ENCODE peak calls at places on chromosomes 2 and 18, in four cellular contexts. C is A549, L is K562, J is GM12878. M is an unnamed sample.

GRCh38 chr18:22170421-22171262 is 1.3 kb downstream of the GATA6 start:
- DNase-seq in C (peak), L (no peak), J (no peak), M (peak)

GRCh38 chr2:6773007-6773693 is 92.6 kb downstream of the CMPK2 start:
- DNase-seq in C (peak), L (peak), J (no peak), M (peak)

GRCh38 chr2:223819891-223820290 is 17.5 kb downstream of the AP1S3 start:
- DNase-seq in C (no peak), L (no peak), J (no peak), M (no peak)

GRCh38 chr2:205754924-205755321 is 72.6 kb downstream of the NRP2 start:
- DNase-seq in C (peak), L (peak), J (no peak), M (peak)

GRCh38 chr2:241770936-241771285 is 5.7 kb upstream of the GAL3ST2 start:
- DNase-seq in C (no peak), L (no peak), J (no peak), M (no peak)

GRCh38 chr2:163341426-163341825 is 394.4 kb downstream of the FIGN start:
- DNase-seq in C (no peak), L (no peak), J (no peak), M (peak)

GRCh38 chr2:105736145-105736544 is 8.6 kb upstream of the NCK2 start:
- DNase-seq in C (no peak), L (no peak), J (no peak), M (no peak)

GRCh38 chr2:203280428-203281064 is 41.7 kb downstream of the CYP20A1 start:
- DNase-seq in C (no peak), L (no peak), J (no peak), M (no peak)

GRCh38 chr18:1103567-1103966 is 198.9 kb downstream of the ADCYAP1 start:
- DNase-seq in C (no peak), L (no peak), J (no peak), M (no peak)

GRCh38 chr2:134127496-134127895 is 126.4 kb upstream of the MGAT5 start:
- DNase-seq in C (no peak), L (no peak), J (no peak), M (no peak)

GRCh38 chr18:68299906-68300305 is 415.0 kb downstream of the TMX3 start:
- DNase-seq in C (no peak), L (no peak), J (no peak), M (peak)

GRCh38 chr2:28231110-28231621 is 161.5 kb upstream of the FOSL2 start:
- DNase-seq in C (no peak), L (no peak), J (no peak), M (peak)

GRCh38 chr2:30336978-30337841 is 105.9 kb downstream of the LBH start:
- DNase-seq in C (no peak), L (no peak), J (peak), M (peak)

GRCh38 chr18:10230072-10230471 is 224.4 kb upstream of the APCDD1 start:
- DNase-seq in C (peak), L (no peak), J (no peak), M (peak)

GRCh38 chr2:26175716-26176615 is 3.1 kb downstream of the GAREM2 start:
- DNase-seq in C (no peak), L (peak), J (no peak), M (no peak)

GRCh38 chr2:25041307-25041927 is 459 bp upstream of the EFR3B start:
- DNase-seq in C (peak), L (peak), J (no peak), M (peak)

GRCh38 chr2:72893594-72894319 is 6.5 kb downstream of the SPR start:
- DNase-seq in C (peak), L (peak), J (peak), M (peak)

GRCh38 chr2:85792783-85793441 is 39.1 kb downstream of the ATOH8 start:
- DNase-seq in C (peak), L (no peak), J (no peak), M (peak)

GRCh38 chr18:54359233-54359632 is 1.5 kb downstream of the C18orf54 start:
- DNase-seq in C (no peak), L (peak), J (no peak), M (peak)

GRCh38 chr18:54357082-54357659 is 487 bp downstream of the STARD6 start:
- DNase-seq in C (no peak), L (no peak), J (no peak), M (peak)

GRCh38 chr18:54357660-54358494 is at the start of the genes C18orf54 and STARD6:
- DNase-seq in C (peak), L (peak), J (peak), M (peak)

GRCh38 chr18:54360406-54360805 is 2.7 kb downstream of the C18orf54 start:
- DNase-seq in C (no peak), L (no peak), J (no peak), M (peak)

GRCh38 chr18:54358495-54358793 is 738 bp downstream of the C18orf54 start:
- DNase-seq in C (no peak), L (peak), J (no peak), M (peak)
- TF ChIP-seq ELK1 in C (no peak), L (no peak), J (no peak), M (no peak)

GRCh38 chr2:235765181-235765820 is 271.5 kb downstream of the AGAP1 start:
- DNase-seq in C (peak), L (peak), J (no peak), M (peak)
- TF ChIP-seq ELK1 in C (no peak), L (no peak), J (no peak), M (no peak)

DNA sequence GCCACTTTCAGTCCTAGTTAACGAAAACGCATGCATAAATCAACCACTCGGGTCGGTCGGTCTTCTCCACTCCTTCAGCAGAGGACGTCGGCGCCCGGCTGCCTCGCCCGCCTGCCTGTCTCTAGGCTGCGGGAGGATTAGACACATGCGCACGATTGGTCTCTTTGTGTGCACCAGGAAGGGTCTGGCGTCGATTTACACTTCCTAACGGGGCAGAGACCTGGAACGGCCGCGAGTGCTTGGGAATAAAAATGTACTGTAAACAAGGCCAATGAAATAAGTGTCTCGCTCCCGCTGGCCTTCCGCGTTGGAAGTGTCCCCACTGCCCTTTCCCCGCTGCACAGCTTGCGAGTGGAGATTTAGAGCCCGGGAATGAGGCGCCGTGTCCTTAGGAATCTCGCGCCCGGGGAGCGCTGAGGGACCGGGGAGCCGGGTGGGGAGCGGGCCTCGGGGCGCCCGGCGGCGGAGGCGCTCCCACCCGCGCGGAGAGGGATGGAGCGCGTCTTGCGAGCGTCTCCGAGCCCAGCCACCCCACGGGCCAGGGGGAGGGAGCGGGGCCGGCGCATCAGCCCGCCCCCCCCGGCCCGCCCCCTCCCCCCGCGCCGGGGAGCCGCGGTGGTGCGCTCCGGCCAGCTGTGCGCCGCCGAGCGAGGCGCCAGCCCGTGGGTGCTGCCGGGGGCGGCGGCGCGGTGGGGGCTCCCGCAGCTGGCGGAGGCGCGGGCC is at the start of gene DOK6:
- DNase-seq in C (peak), L (no peak), J (no peak), M (peak)
- TF ChIP-seq ELK1 in C (no peak), L (no peak), J (no peak), M (no peak)

DNA sequence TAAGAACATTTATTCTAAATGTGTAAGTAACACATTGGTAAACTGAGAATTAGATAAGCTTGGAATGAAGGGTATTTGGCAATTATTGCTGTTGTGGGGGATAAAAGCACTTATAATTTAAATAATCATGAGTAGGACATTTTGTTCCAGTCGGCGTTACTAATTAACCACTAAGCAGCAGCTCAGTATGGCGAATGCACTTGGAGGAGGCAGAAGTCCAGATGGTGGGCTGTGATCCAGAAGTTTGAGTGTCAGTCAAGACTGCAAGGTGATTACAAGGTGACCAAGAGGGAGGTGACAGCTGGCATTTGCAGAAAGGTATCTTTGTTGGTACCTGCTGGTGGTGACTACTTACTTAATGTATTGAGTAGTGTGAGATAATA is 643.6 kb upstream of the FAM98A start:
- DNase-seq in C (no peak), L (no peak), J (no peak), M (no peak)
- TF ChIP-seq ELK1 in C (no peak), L (no peak), J (no peak), M (no peak)

GRCh38 chr2:38109732-38110181 is 33.8 kb upstream of the CYP1B1 start:
- DNase-seq in C (peak), L (no peak), J (no peak), M (no peak)
- TF ChIP-seq ELK1 in C (no peak), L (no peak), J (no peak), M (no peak)

GRCh38 chr2:188291617-188292445 is at the start of gene GULP1:
- DNase-seq in C (peak), L (peak), J (no peak), M (peak)

GRCh38 chr2:188295067-188295685 is 3.5 kb downstream of the GULP1 start:
- DNase-seq in C (no peak), L (no peak), J (no peak), M (no peak)

GRCh38 chr2:188292446-188293239 is 969 bp downstream of the GULP1 start:
- DNase-seq in C (peak), L (peak), J (no peak), M (peak)

GRCh38 chr2:188294547-188294946 is 2.9 kb downstream of the GULP1 start:
- DNase-seq in C (no peak), L (no peak), J (no peak), M (peak)

GRCh38 chr2:188293601-188294482 is 2.2 kb downstream of the GULP1 start:
- DNase-seq in C (peak), L (peak), J (no peak), M (peak)
- TF ChIP-seq ELK1 in C (no peak), L (no peak), J (no peak), M (no peak)

DNA sequence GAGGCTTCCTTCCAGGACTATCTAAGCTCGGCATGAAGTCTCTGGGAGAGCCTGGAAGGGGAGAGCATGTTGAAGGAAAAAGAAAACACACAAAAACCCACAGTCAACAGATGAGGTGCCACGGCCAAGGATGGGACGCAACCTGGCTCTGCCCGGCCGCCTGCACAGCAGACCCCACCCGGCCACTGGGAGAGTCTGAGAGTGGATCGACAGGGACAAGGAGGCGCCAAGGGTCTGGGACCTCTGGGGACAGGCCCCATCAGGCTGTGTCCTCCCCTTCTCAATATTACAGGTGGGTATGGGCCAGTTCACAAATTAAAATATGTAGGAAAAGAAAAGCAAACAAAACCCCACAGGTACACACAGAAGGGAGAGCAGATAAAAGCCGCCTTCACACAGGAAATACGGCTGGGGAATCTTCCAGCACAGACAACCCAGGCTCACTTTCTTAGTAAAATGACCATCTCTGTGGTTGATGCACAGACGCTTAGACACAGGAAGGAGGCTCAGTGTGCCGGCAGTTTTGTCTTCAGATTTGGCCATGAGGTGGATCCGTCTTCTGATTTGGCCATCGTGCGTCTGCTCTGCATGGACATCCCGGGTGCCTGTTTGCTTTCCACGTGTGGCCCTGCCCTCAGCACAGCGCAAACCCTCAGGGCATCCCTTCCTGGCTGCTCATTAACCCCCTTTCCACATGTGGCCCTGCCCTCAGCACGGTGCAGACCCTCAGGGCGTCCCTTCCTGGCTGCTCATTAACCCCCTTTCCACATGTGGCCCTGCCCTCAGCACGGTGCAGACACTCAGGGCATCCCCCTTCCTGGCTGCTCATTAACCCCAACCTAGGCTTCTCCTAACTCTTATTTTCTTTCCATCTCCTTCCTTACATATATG is 138.4 kb downstream of the EIPR1 start:
- DNase-seq in C (no peak), L (no peak), J (no peak), M (no peak)
- TF ChIP-seq ELK1 in C (no peak), L (no peak), J (no peak), M (no peak)